ENCODE peak calls at places on chromosomes 2 and 18, in four cellular contexts. S is A549, L is stomach, M is DND-41. G is an unnamed sample.

GRCh38 chr2:27711804-27712203 is 48.1 kb downstream of the SLC4A1AP start:
- DNase-seq in L (no peak), M (no peak), S (no peak), G (no peak)

GRCh38 chr2:205022751-205023150 is 477.5 kb downstream of the PARD3B start:
- DNase-seq in L (no peak), S (no peak), M (no peak), G (no peak)

GRCh38 chr2:110101280-110101844 is 14.3 kb downstream of the MALL start:
- DNase-seq in M (peak; percentile 27), L (peak; percentile 91), S (peak; percentile 99), G (peak; percentile 90)

GRCh38 chr2:241200822-241201395 is 12.4 kb downstream of the ANO7 start:
- DNase-seq in S (no peak), L (no peak), M (no peak), G (no peak)

GRCh38 chr2:47402555-47402804 is 476 bp upstream of the MSH2 start:
- DNase-seq in M (no peak), S (no peak), L (no peak), G (peak; percentile 38)

GRCh38 chr2:65275141-65275540 is 47.5 kb downstream of the ACTR2 start:
- DNase-seq in S (no peak), M (no peak), L (no peak), G (no peak)

GRCh38 chr2:219116776-219117646 is 43.6 kb downstream of the NHEJ1 start:
- DNase-seq in L (peak; percentile 29), S (no peak), M (no peak), G (no peak)

GRCh38 chr2:64263315-64263714 is 119.1 kb upstream of the PELI1 start:
- DNase-seq in S (no peak), L (no peak), M (no peak), G (peak; percentile 70)

DNA sequence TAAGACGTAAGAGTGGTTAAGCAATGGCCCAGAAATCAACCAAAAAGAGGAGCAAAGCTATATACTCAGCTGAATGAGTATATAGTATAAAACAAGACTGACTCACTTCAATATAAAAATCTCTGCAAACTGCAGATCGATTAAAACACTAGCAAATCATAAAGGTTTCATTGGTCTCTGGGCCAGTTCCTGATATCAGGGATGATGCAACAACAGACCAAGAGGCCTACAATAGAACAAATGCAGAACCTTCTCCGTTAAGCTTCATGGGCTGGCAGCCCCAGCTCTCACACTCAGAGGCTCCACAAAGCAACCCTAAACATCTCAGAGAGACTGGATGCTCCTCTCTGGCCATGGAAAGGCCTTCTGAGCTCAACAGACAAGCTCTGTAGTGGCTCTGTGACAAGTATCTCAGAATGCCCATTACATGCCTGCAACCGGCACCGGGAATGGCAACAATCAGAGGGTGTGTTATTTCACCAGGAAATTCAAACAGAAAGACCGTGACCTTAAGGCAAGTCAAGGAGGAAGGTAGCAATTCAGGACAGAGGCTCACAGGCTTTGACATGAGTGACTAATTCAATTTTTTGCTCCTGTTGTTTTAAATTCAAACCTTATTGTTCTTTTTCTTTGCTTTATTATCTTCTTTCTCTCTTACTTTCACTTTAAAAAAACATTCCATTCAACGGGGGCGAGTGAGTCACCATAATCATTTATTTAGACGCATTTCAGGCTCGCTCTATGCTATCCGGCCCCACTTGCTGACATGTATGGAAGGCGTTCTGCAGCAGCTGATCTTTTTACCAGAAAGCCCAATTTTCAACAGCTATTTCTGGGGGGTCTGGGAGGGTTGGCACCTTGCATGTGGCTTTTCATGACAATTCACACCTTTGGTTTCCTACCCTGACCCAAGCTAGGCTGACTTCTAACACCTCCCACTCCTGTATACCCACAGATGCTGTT is 15.1 kb downstream of the CYRIA start:
- DNase-seq in L (no peak), S (no peak), M (no peak), G (peak; percentile 51)
- H3K27ac ChIP-seq in L (peak overlapping the region; percentile 30), S (no peak overlapping the region), M (no peak overlapping the region), G (no peak overlapping the region)

GRCh38 chr18:49071776-49072175 is 121.0 kb upstream of the SMAD7 start:
- DNase-seq in S (no peak), M (no peak), L (no peak), G (no peak)

GRCh38 chr18:49073431-49073830 is 122.7 kb upstream of the SMAD7 start:
- DNase-seq in L (no peak), M (no peak), S (no peak), G (no peak)

GRCh38 chr18:49071365-49071764 is 120.6 kb upstream of the SMAD7 start:
- DNase-seq in L (no peak), S (no peak), M (no peak), G (no peak)

GRCh38 chr18:49072940-49073339 is 122.2 kb upstream of the SMAD7 start:
- DNase-seq in L (no peak), S (no peak), M (no peak), G (no peak)

GRCh38 chr18:49072524-49072934 is 121.8 kb upstream of the SMAD7 start:
- DNase-seq in M (no peak), L (peak; percentile 37), S (no peak), G (no peak)
- TF ChIP-seq CTCF in M (no peak), L (no peak), S (no peak), G (no peak)

GRCh38 chr2:60882971-60883753 is 1.8 kb downstream of the REL start:
- DNase-seq in L (no peak), M (peak; percentile 22), S (peak; percentile 25), G (peak; percentile 6)

GRCh38 chr2:60885683-60886082 is 4.3 kb downstream of the REL start:
- DNase-seq in M (no peak), S (peak; percentile 46), L (no peak), G (no peak)

GRCh38 chr2:60884795-60885194 is 3.4 kb downstream of the REL start:
- DNase-seq in L (no peak), S (no peak), M (no peak), G (peak; percentile 16)

GRCh38 chr2:60880988-60881932 is at the start of gene REL:
- DNase-seq in M (peak; percentile 86), S (peak; percentile 93), L (peak; percentile 94), G (peak; percentile 85)

DNA sequence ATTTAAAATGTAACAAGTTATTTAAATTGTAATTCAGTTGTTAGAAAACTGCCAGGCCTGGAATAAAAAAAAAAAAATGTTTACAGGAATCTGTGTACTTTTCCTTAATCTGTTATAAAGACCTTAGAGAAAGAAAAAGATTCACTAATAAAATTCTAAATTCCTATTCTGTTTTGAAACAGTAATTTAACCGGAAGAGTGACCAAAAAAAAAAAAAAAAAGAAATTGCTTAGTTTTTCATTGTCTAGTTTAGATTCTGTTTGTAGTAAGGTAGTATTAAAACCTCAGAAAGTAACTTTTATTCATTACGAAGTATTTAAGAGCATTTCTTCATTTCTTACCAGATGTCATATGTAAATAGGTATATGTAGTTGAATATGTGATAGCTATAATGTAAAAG is 2.5 kb downstream of the REL start:
- DNase-seq in L (no peak), S (no peak), M (no peak), G (no peak)
- H3K27ac ChIP-seq in L (no peak overlapping the region), S (peak overlapping the region; percentile 95), M (no peak overlapping the region), G (no peak overlapping the region)

GRCh38 chr18:79747156-79747845 is 50.4 kb upstream of the KCNG2 start:
- DNase-seq in S (no peak), M (no peak), L (no peak), G (no peak)
- TF ChIP-seq CTCF in S (no peak), M (peak; percentile 24), L (no peak), G (no peak)

GRCh38 chr2:85276571-85277121 is 51.1 kb downstream of the TGOLN2 start:
- DNase-seq in S (no peak), L (no peak), M (no peak), G (no peak)
- H3K27ac ChIP-seq in S (no peak overlapping the region), L (no peak overlapping the region), M (no peak overlapping the region), G (peak overlapping the region; percentile 96)

GRCh38 chr2:88669371-88670214 is 21.9 kb upstream of the RPIA start:
- DNase-seq in S (peak; percentile 56), M (no peak), L (peak; percentile 33), G (peak; percentile 78)

GRCh38 chr2:88671786-88672427 is 19.6 kb upstream of the RPIA start:
- DNase-seq in M (peak; percentile 13), L (no peak), S (peak; percentile 64), G (peak; percentile 58)

GRCh38 chr2:88666576-88666975 is 24.9 kb upstream of the RPIA start:
- DNase-seq in S (no peak), L (peak; percentile 81), M (no peak), G (no peak)

GRCh38 chr2:88668862-88669261 is 22.6 kb upstream of the RPIA start:
- DNase-seq in M (no peak), L (no peak), S (peak; percentile 24), G (no peak)

DNA sequence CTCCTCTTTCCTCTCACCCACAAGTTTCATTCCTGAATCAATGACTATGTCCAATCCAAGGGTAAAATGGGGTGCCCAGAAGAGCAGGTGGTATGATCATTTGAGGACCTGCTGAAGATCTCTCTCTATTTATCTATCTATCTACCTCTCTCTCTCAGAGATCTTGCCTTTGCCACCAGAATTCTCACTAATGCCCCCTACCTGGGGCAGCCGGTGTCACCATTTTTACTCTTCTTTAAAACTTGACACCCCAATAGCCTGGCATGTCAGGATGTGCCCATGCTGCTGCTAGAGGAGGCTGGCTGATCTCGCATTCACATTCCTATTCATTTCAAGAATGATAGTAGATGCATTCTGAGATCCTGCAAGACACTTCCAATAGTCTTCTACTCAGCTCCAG is 24.3 kb upstream of the RPIA start:
- DNase-seq in S (no peak), M (no peak), L (no peak), G (no peak)
- TF ChIP-seq CTCF in S (no peak), M (no peak), L (no peak), G (no peak)

GRCh38 chr2:73971722-73972121 is 13.0 kb upstream of the TET3 start:
- DNase-seq in S (no peak), M (no peak), L (no peak), G (no peak)

GRCh38 chr2:73968357-73968937 is 16.3 kb upstream of the TET3 start:
- DNase-seq in L (no peak), M (no peak), S (no peak), G (no peak)

GRCh38 chr2:73970850-73971471 is 13.7 kb upstream of the TET3 start:
- DNase-seq in M (peak; percentile 83), S (no peak), L (peak; percentile 91), G (no peak)

GRCh38 chr2:73969356-73969755 is 15.4 kb upstream of the TET3 start:
- DNase-seq in L (no peak), M (no peak), S (no peak), G (no peak)

GRCh38 chr2:73970268-73970803 is 14.4 kb upstream of the TET3 start:
- DNase-seq in L (no peak), M (no peak), S (no peak), G (no peak)
- H3K27ac ChIP-seq in L (peak overlapping the region; percentile 70), M (peak overlapping the region; percentile 81), S (no peak overlapping the region), G (peak overlapping the region; percentile 62)

G was measured in RWPE1.